ENCODE peak calls at places on chromosomes 7 and 10, in nine cellular contexts. One of them, this sample, is unnamed.

GRCh38 chr10:75511011-75511410 is 79.6 kb downstream of the LRMDA start:
- DNase-seq in adrenal gland: no peak
- DNase-seq in anterior cingulate cortex: no peak
- DNase-seq in LoVo: no peak
- DNase-seq in activated naive CD4-positive, alpha-beta T cell: no peak
- DNase-seq in activated CD4-positive, alpha-beta T cell treated with anti-CD3 and anti-CD28 coated beads, Interleukin-2, amount 10 ng/mL, durations not matched to agents 24 days and 14 days: no peak
- DNase-seq in omental fat pad: no peak
- DNase-seq in posterior vena cava: no peak
- DNase-seq in midbrain: no peak
- DNase-seq in this sample: no peak

GRCh38 chr7:81767883-81768282 is 2.0 kb downstream of the HGF start:
- DNase-seq in LoVo: no peak
- DNase-seq in activated CD4-positive, alpha-beta T cell treated with anti-CD3 and anti-CD28 coated beads, Interleukin-2, amount 10 ng/mL, durations not matched to agents 24 days and 14 days: no peak
- DNase-seq in activated naive CD4-positive, alpha-beta T cell: no peak
- DNase-seq in anterior cingulate cortex: no peak
- DNase-seq in midbrain: no peak
- DNase-seq in adrenal gland: no peak
- DNase-seq in omental fat pad: no peak
- DNase-seq in posterior vena cava: no peak
- DNase-seq in this sample: no peak

GRCh38 chr7:98420966-98421612 is 20.2 kb upstream of the BAIAP2L1 start:
- DNase-seq in activated CD4-positive, alpha-beta T cell treated with anti-CD3 and anti-CD28 coated beads, Interleukin-2, amount 10 ng/mL, durations not matched to agents 24 days and 14 days: peak
- DNase-seq in LoVo: peak
- DNase-seq in posterior vena cava: no peak
- DNase-seq in midbrain: no peak
- DNase-seq in anterior cingulate cortex: no peak
- DNase-seq in omental fat pad: peak
- DNase-seq in adrenal gland: peak
- DNase-seq in activated naive CD4-positive, alpha-beta T cell: peak
- DNase-seq in this sample: no peak

GRCh38 chr10:129161184-129161583 is 305.9 kb upstream of the MGMT start:
- DNase-seq in omental fat pad: no peak
- DNase-seq in activated CD4-positive, alpha-beta T cell treated with anti-CD3 and anti-CD28 coated beads, Interleukin-2, amount 10 ng/mL, durations not matched to agents 24 days and 14 days: no peak
- DNase-seq in activated naive CD4-positive, alpha-beta T cell: no peak
- DNase-seq in anterior cingulate cortex: no peak
- DNase-seq in posterior vena cava: no peak
- DNase-seq in LoVo: no peak
- DNase-seq in adrenal gland: no peak
- DNase-seq in midbrain: no peak
- DNase-seq in this sample: no peak

GRCh38 chr10:122172311-122173008 is 98.6 kb upstream of the BTBD16 start:
- DNase-seq in omental fat pad: no peak
- DNase-seq in activated CD4-positive, alpha-beta T cell treated with anti-CD3 and anti-CD28 coated beads, Interleukin-2, amount 10 ng/mL, durations not matched to agents 24 days and 14 days: no peak
- DNase-seq in activated naive CD4-positive, alpha-beta T cell: no peak
- DNase-seq in anterior cingulate cortex: no peak
- DNase-seq in adrenal gland: no peak
- DNase-seq in posterior vena cava: no peak
- DNase-seq in midbrain: no peak
- DNase-seq in LoVo: no peak
- DNase-seq in this sample: no peak

GRCh38 chr10:117375360-117376147 is at the start of gene PDZD8:
- DNase-seq in posterior vena cava: peak
- DNase-seq in anterior cingulate cortex: peak
- DNase-seq in midbrain: peak
- DNase-seq in activated CD4-positive, alpha-beta T cell treated with anti-CD3 and anti-CD28 coated beads, Interleukin-2, amount 10 ng/mL, durations not matched to agents 24 days and 14 days: peak
- DNase-seq in activated naive CD4-positive, alpha-beta T cell: peak
- DNase-seq in adrenal gland: peak
- DNase-seq in LoVo: peak
- DNase-seq in omental fat pad: peak
- DNase-seq in this sample: peak

GRCh38 chr7:139648941-139649425 is 125.5 kb downstream of the CLEC2L start:
- DNase-seq in omental fat pad: no peak
- DNase-seq in adrenal gland: peak
- DNase-seq in LoVo: no peak
- DNase-seq in activated naive CD4-positive, alpha-beta T cell: no peak
- DNase-seq in midbrain: no peak
- DNase-seq in posterior vena cava: no peak
- DNase-seq in anterior cingulate cortex: no peak
- DNase-seq in activated CD4-positive, alpha-beta T cell treated with anti-CD3 and anti-CD28 coated beads, Interleukin-2, amount 10 ng/mL, durations not matched to agents 24 days and 14 days: no peak
- DNase-seq in this sample: no peak

GRCh38 chr7:90966346-90966745 is 297.9 kb upstream of the FZD1 start:
- DNase-seq in anterior cingulate cortex: no peak
- DNase-seq in midbrain: no peak
- DNase-seq in LoVo: no peak
- DNase-seq in adrenal gland: no peak
- DNase-seq in omental fat pad: no peak
- DNase-seq in activated CD4-positive, alpha-beta T cell treated with anti-CD3 and anti-CD28 coated beads, Interleukin-2, amount 10 ng/mL, durations not matched to agents 24 days and 14 days: no peak
- DNase-seq in activated naive CD4-positive, alpha-beta T cell: no peak
- DNase-seq in posterior vena cava: no peak
- DNase-seq in this sample: no peak

GRCh38 chr10:35191523-35191922 is 64.9 kb downstream of the CREM start:
- DNase-seq in midbrain: peak
- DNase-seq in adrenal gland: peak
- DNase-seq in posterior vena cava: no peak
- DNase-seq in omental fat pad: no peak
- DNase-seq in LoVo: no peak
- DNase-seq in anterior cingulate cortex: no peak
- DNase-seq in activated naive CD4-positive, alpha-beta T cell: no peak
- DNase-seq in activated CD4-positive, alpha-beta T cell treated with anti-CD3 and anti-CD28 coated beads, Interleukin-2, amount 10 ng/mL, durations not matched to agents 24 days and 14 days: peak
- DNase-seq in this sample: peak

GRCh38 chr10:26637521-26638275 is 59.8 kb upstream of the PDSS1 start:
- DNase-seq in activated naive CD4-positive, alpha-beta T cell: no peak
- DNase-seq in omental fat pad: no peak
- DNase-seq in anterior cingulate cortex: no peak
- DNase-seq in LoVo: no peak
- DNase-seq in adrenal gland: no peak
- DNase-seq in activated CD4-positive, alpha-beta T cell treated with anti-CD3 and anti-CD28 coated beads, Interleukin-2, amount 10 ng/mL, durations not matched to agents 24 days and 14 days: no peak
- DNase-seq in posterior vena cava: no peak
- DNase-seq in midbrain: no peak
- DNase-seq in this sample: no peak

GRCh38 chr7:45682836-45683555 is 108.8 kb downstream of the ADCY1 start:
- DNase-seq in posterior vena cava: no peak
- DNase-seq in omental fat pad: no peak
- DNase-seq in LoVo: no peak
- DNase-seq in midbrain: peak
- DNase-seq in activated naive CD4-positive, alpha-beta T cell: no peak
- DNase-seq in activated CD4-positive, alpha-beta T cell treated with anti-CD3 and anti-CD28 coated beads, Interleukin-2, amount 10 ng/mL, durations not matched to agents 24 days and 14 days: peak
- DNase-seq in anterior cingulate cortex: no peak
- DNase-seq in adrenal gland: no peak
- DNase-seq in this sample: peak

GRCh38 chr10:31926765-31927596 is 1.6 kb downstream of the ARHGAP12 start:
- DNase-seq in adrenal gland: no peak
- DNase-seq in activated CD4-positive, alpha-beta T cell treated with anti-CD3 and anti-CD28 coated beads, Interleukin-2, amount 10 ng/mL, durations not matched to agents 24 days and 14 days: no peak
- DNase-seq in activated naive CD4-positive, alpha-beta T cell: no peak
- DNase-seq in anterior cingulate cortex: no peak
- DNase-seq in LoVo: no peak
- DNase-seq in omental fat pad: no peak
- DNase-seq in posterior vena cava: no peak
- DNase-seq in midbrain: no peak
- DNase-seq in this sample: peak

GRCh38 chr7:538764-539685 is 19.4 kb upstream of the PDGFA start:
- DNase-seq in activated CD4-positive, alpha-beta T cell treated with anti-CD3 and anti-CD28 coated beads, Interleukin-2, amount 10 ng/mL, durations not matched to agents 24 days and 14 days: no peak
- DNase-seq in activated naive CD4-positive, alpha-beta T cell: no peak
- DNase-seq in LoVo: peak
- DNase-seq in midbrain: no peak
- DNase-seq in posterior vena cava: no peak
- DNase-seq in omental fat pad: no peak
- DNase-seq in anterior cingulate cortex: no peak
- DNase-seq in adrenal gland: no peak
- DNase-seq in this sample: no peak

GRCh38 chr7:24341677-24342076 is 57.7 kb downstream of the NPY start:
- DNase-seq in omental fat pad: no peak
- DNase-seq in activated CD4-positive, alpha-beta T cell treated with anti-CD3 and anti-CD28 coated beads, Interleukin-2, amount 10 ng/mL, durations not matched to agents 24 days and 14 days: no peak
- DNase-seq in activated naive CD4-positive, alpha-beta T cell: no peak
- DNase-seq in LoVo: no peak
- DNase-seq in adrenal gland: no peak
- DNase-seq in posterior vena cava: no peak
- DNase-seq in midbrain: peak
- DNase-seq in anterior cingulate cortex: no peak
- DNase-seq in this sample: no peak

GRCh38 chr7:143884978-143885559 is 16.9 kb downstream of the TCAF1 start:
- DNase-seq in midbrain: peak
- DNase-seq in LoVo: no peak
- DNase-seq in omental fat pad: peak
- DNase-seq in adrenal gland: no peak
- DNase-seq in posterior vena cava: peak
- DNase-seq in activated naive CD4-positive, alpha-beta T cell: no peak
- DNase-seq in anterior cingulate cortex: peak
- DNase-seq in activated CD4-positive, alpha-beta T cell treated with anti-CD3 and anti-CD28 coated beads, Interleukin-2, amount 10 ng/mL, durations not matched to agents 24 days and 14 days: peak
- DNase-seq in this sample: peak